ENCODE peak calls at places on chromosomes 13 and 19, in five cellular contexts. J, A, U, G and E are unnamed samples. For H3K4me1, the result is how much of the 10 kb centered on the place peaks cover.

GRCh38 chr13:51849145-51850101 is 4.4 kb upstream of the TMEM272 start:
- DNase-seq in J (no peak), A (no peak), U (peak), G (peak), E (no peak)

GRCh38 chr19:27647423-27647822 is 1565.5 kb downstream of the UQCRFS1 start:
- DNase-seq in J (no peak), A (no peak), U (no peak), G (no peak), E (no peak)

GRCh38 chr13:49419292-49419691 is 24.6 kb downstream of the CAB39L start:
- DNase-seq in J (no peak), A (no peak), U (peak), G (peak), E (no peak)

GRCh38 chr13:39016087-39016486 is 21.8 kb downstream of the PROSER1 start:
- DNase-seq in J (no peak), A (no peak), U (no peak), G (no peak), E (no peak)

GRCh38 chr13:48401480-48401879 is 11.4 kb downstream of the LPAR6 start:
- DNase-seq in J (no peak), A (no peak), U (no peak), G (no peak), E (no peak)

GRCh38 chr13:33205804-33206221 is 79.7 kb downstream of the STARD13 start:
- DNase-seq in J (peak), A (no peak), U (peak), G (peak), E (no peak)

GRCh38 chr13:26474286-26474685 is 83.2 kb upstream of the WASF3 start:
- DNase-seq in J (no peak), A (no peak), U (no peak), G (no peak), E (no peak)

GRCh38 chr19:48837081-48837524 is 812 bp upstream of the HSD17B14 start:
- DNase-seq in J (peak), A (peak), U (peak), G (peak), E (peak)

GRCh38 chr13:90568165-90568564 is 779.3 kb upstream of the MIR17HG start:
- DNase-seq in J (no peak), A (no peak), U (no peak), G (no peak), E (no peak)

GRCh38 chr13:112779856-112780604 is 90.2 kb downstream of the ATP11A start:
- DNase-seq in J (no peak), A (no peak), U (peak), G (peak), E (no peak)

GRCh38 chr13:77876176-77876575 is 42.5 kb downstream of the EDNRB start:
- DNase-seq in J (no peak), A (no peak), U (peak), G (peak), E (no peak)

GRCh38 chr19:3748965-3749364 is 12.5 kb downstream of the APBA3 start:
- DNase-seq in J (no peak), A (no peak), U (no peak), G (no peak), E (no peak)

GRCh38 chr13:68813397-68813796 is 1294.2 kb upstream of the ATXN8OS start:
- DNase-seq in J (no peak), A (no peak), U (no peak), G (no peak), E (no peak)

GRCh38 chr19:47437500-47437899 is 18.2 kb upstream of the MEIS3 start:
- DNase-seq in J (no peak), A (no peak), U (no peak), G (no peak), E (no peak)

GRCh38 chr19:2546128-2547032 is 70.5 kb downstream of the GADD45B start:
- DNase-seq in J (peak), A (peak), U (peak), G (no peak), E (peak)

GRCh38 chr13:97883356-97883755 is 70.1 kb upstream of the IPO5 start:
- DNase-seq in J (no peak), A (no peak), U (peak), G (peak), E (no peak)

GRCh38 chr19:37972803-37973202 is 65.8 kb downstream of the SIPA1L3 start:
- DNase-seq in J (no peak), A (no peak), U (no peak), G (no peak), E (no peak)

GRCh38 chr13:112983042-112983305 is 14.0 kb downstream of the MCF2L start:
- DNase-seq in J (no peak), A (no peak), U (no peak), G (no peak), E (no peak)

GRCh38 chr13:23381877-23382276 is 51.6 kb downstream of the SACS start:
- DNase-seq in J (no peak), A (no peak), U (no peak), G (no peak), E (no peak)

GRCh38 chr13:28551498-28551895 is 56.6 kb upstream of the FLT1 start:
- DNase-seq in J (no peak), A (no peak), U (no peak), G (no peak), E (no peak)

GRCh38 chr19:39247701-39248664 is 673 bp downstream of the IFNL4 start:
- DNase-seq in J (no peak), A (no peak), U (peak), G (no peak), E (no peak)

GRCh38 chr13:21871302-21871862 is 200.5 kb downstream of the FGF9 start:
- DNase-seq in J (no peak), A (no peak), U (no peak), G (no peak), E (no peak)

GRCh38 chr19:40357655-40358054 is 9.2 kb downstream of the PLD3 start:
- DNase-seq in J (no peak), A (no peak), U (no peak), G (peak), E (no peak)

GRCh38 chr19:33447336-33448158 is 74.0 kb downstream of the CEBPG start:
- DNase-seq in J (no peak), A (no peak), U (no peak), G (no peak), E (no peak)

GRCh38 chr13:97849305-97849704 is 104.2 kb upstream of the IPO5 start:
- DNase-seq in J (no peak), A (no peak), U (peak), G (peak), E (no peak)

GRCh38 chr13:40096357-40096911 is 441.0 kb downstream of the COG6 start:
- DNase-seq in J (no peak), A (no peak), U (no peak), G (no peak), E (peak)

GRCh38 chr13:89199138-89199537 is 1528.0 kb downstream of the SLITRK5 start:
- DNase-seq in J (no peak), A (no peak), U (peak), G (no peak), E (no peak)

GRCh38 chr13:89205856-89206255 is 1534.7 kb downstream of the SLITRK5 start:
- DNase-seq in J (no peak), A (no peak), U (no peak), G (no peak), E (no peak)

GRCh38 chr13:89204435-89204834 is 1533.3 kb downstream of the SLITRK5 start:
- DNase-seq in J (no peak), A (no peak), U (no peak), G (no peak), E (no peak)
- H3K27ac ChIP-seq in J (no peak), A (no peak), U (no peak), G (no peak), E (no peak)

GRCh38 chr13:25429466-25429865 is 57.7 kb downstream of the ATP8A2 start:
- DNase-seq in J (no peak), A (no peak), U (no peak), G (no peak), E (no peak)

DNA sequence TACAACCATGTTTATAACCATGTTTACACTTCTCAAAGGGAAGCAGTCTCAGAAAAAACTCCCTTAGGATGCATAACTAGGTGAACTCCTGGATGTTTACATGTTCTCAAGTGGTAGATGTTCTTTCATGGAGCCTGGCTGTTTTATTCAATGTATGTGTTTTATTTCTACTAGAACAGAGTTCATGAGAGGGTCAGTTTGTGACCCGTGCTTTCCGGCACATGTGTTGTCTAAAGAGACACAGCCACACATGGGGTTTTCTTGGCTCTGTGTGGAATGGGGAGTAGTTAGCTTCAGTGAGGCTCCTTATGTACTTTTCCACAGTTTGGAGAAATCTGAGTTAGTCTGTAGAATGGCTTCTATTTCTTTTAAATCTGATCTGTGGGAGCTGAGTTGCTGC is 60.9 kb downstream of the ATP8A2 start:
- DNase-seq in J (no peak), A (no peak), U (no peak), G (no peak), E (no peak)
- TF ChIP-seq CTCF in J (no peak), A (no peak), U (no peak), G (no peak), E (no peak)

GRCh38 chr19:14512420-14512961 is 5.7 kb downstream of the DNAJB1 start:
- DNase-seq in J (no peak), A (no peak), U (no peak), G (no peak), E (no peak)

GRCh38 chr19:14516048-14516534 is 2.1 kb downstream of the DNAJB1 start:
- DNase-seq in J (no peak), A (no peak), U (no peak), G (no peak), E (no peak)

GRCh38 chr19:14515501-14516047 is 2.6 kb downstream of the DNAJB1 start:
- DNase-seq in J (no peak), A (no peak), U (no peak), G (peak), E (no peak)

GRCh38 chr19:14516746-14517438 is 1.3 kb downstream of the DNAJB1 start:
- DNase-seq in J (no peak), A (no peak), U (no peak), G (no peak), E (peak)

GRCh38 chr19:14514215-14514871 is 3.9 kb downstream of the DNAJB1 start:
- DNase-seq in J (no peak), A (no peak), U (no peak), G (no peak), E (no peak)
- H3K4me1 ChIP-seq in J (half or more), A (half or more), U (under half), G (under half), E (under half)

GRCh38 chr19:18041054-18041453 is 33.1 kb downstream of the ARRDC2 start:
- DNase-seq in J (no peak), A (no peak), U (no peak), G (no peak), E (no peak)

GRCh38 chr19:18045307-18046013 is 37.5 kb downstream of the ARRDC2 start:
- DNase-seq in J (no peak), A (no peak), U (no peak), G (no peak), E (no peak)

GRCh38 chr19:18044825-18045304 is 36.9 kb downstream of the ARRDC2 start:
- DNase-seq in J (peak), A (peak), U (peak), G (peak), E (peak)

GRCh38 chr19:18049390-18049789 is 37.3 kb downstream of the IL12RB1 start:
- DNase-seq in J (peak), A (peak), U (peak), G (peak), E (peak)

DNA sequence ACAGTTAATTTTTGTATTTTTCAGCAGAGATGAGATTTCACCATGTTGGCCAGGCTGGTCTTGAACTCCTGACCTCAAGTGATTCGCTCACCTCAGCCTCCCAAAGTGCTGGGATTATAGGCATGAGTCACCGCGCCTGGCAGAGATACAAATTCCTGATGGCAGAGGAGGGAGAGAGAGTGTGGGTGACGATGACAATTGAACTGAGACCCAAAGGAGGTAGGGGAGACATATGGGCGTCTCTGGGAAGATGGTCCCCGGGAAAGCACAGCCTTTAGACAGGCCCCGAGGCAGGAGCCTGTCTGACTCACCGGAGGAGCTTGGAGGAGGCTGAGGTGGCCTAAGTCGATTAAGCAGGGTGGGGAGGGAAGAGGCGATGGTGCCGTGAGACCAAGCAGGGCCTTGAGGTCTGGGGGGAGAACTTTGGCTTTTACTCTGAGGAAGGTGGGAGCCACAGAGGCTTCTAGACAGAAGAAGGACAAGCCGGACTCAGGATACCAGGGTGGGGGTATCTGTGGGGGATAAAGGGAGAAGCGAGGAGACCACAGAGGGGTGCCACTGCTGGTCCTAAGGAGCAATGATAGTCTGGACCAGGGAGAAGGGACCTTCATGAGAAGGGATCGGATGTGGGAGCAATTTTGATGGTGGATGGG is 38.2 kb downstream of the ARRDC2 start:
- DNase-seq in J (peak), A (no peak), U (peak), G (peak), E (no peak)
- H3K27ac ChIP-seq in J (peak), A (peak), U (no peak), G (no peak), E (peak)

GRCh38 chr19:42252365-42253244 is 2.3 kb downstream of the ERF start:
- DNase-seq in J (peak), A (no peak), U (peak), G (peak), E (peak)

GRCh38 chr19:42255766-42256750 is 1.1 kb upstream of the ERF start:
- DNase-seq in J (peak), A (no peak), U (peak), G (peak), E (peak)

GRCh38 chr19:42253245-42254082 is 1.5 kb downstream of the ERF start:
- DNase-seq in J (peak), A (peak), U (peak), G (peak), E (peak)

GRCh38 chr19:42254850-42255765 is at the start of gene ERF:
- DNase-seq in J (peak), A (peak), U (peak), G (peak), E (peak)

DNA sequence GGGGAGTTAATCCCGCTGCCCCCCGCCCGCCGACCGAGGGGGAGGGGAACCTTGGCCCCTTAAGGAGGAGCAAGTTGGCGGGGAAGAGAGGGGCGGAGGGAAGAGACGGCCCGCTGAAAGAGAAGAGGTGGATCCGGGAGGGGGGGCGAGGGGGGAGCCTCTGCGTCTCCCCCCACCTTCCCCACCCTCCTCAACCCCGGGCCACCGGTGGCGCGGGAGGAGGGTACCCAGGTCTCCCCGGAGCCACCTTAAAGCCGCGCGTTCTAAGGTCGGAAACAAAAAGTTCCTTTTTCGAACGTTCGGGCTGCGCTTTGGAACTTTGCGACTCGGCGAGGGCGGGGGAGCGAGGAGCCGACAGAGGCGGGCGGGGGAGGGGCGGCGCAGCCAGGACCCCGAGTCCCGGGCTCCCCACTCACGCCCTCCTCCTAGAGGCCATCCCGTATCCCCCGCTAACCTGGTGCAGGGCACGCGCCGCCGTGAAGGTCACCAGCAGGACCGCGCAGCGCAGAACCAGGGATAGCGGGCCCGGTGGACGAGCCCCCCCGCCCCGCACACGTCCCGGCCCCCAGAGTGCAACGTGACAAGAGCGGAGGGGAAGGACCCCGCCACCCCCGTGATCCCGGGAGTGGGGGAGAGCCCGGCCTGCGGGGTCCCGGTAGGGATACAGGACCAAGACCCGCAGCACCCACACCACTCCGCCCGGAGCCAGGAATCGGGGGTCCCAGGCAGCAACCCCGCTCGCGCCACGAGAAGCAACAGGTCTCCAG is 662 bp downstream of the ERF start:
- DNase-seq in J (peak), A (peak), U (peak), G (peak), E (peak)
- TF ChIP-seq CTCF in J (no peak), A (no peak), U (no peak), G (no peak), E (no peak)